ENCODE peak calls at places on chromosomes 3 and 15, in ten cellular contexts. T is progenitor cell of endocrine pancreas, G is HFFc6, M is psoas muscle, H is body of pancreas, J is breast epithelium, V is astrocyte of the spinal cord, S is RWPE1, O is BE2C, Z is esophagus squamous epithelium. F is an unnamed sample.

GRCh38 chr3:81910244-81910852 is 148.9 kb upstream of the GBE1 start:
- DNase-seq in G (peak), M (no peak), O (peak), Z (no peak), V (peak), T (no peak), H (peak), S (peak), J (no peak), F (no peak)

GRCh38 chr15:95718441-95718840 is 612.1 kb upstream of the NR2F2 start:
- DNase-seq in Z (no peak), S (no peak), M (peak), H (no peak), T (no peak), V (peak), O (no peak), G (no peak), J (no peak), F (no peak)

GRCh38 chr3:193776626-193777025 is 183.6 kb downstream of the OPA1 start:
- DNase-seq in O (no peak), H (no peak), T (no peak), J (no peak), G (no peak), S (no peak), M (no peak), Z (no peak), V (no peak), F (no peak)

GRCh38 chr3:23629181-23629893 is 176.4 kb upstream of the UBE2E1 start:
- DNase-seq in Z (no peak), O (no peak), M (no peak), S (no peak), J (no peak), G (peak), H (peak), T (no peak), V (peak), F (no peak)

GRCh38 chr15:23564798-23565394 is 578 bp upstream of the MKRN3 start:
- DNase-seq in J (no peak), V (peak), Z (no peak), H (no peak), M (no peak), O (no peak), T (no peak), G (no peak), S (no peak), F (no peak)

GRCh38 chr3:172846103-172846561 is 95.6 kb downstream of the ECT2 start:
- DNase-seq in V (no peak), S (no peak), J (no peak), T (no peak), M (no peak), Z (no peak), O (no peak), G (no peak), H (no peak), F (no peak)

GRCh38 chr15:98715890-98716443 is 67.6 kb downstream of the IGF1R start:
- DNase-seq in J (no peak), O (no peak), T (no peak), V (no peak), Z (no peak), H (no peak), S (no peak), G (no peak), M (peak), F (no peak)

GRCh38 chr3:58306662-58307286 is 454 bp downstream of the HTD2 start:
- DNase-seq in J (no peak), S (peak), O (peak), T (peak), V (peak), Z (no peak), H (peak), G (peak), M (peak), F (no peak)

GRCh38 chr15:95290376-95290973 is 1040.0 kb upstream of the NR2F2 start:
- DNase-seq in Z (no peak), O (no peak), H (no peak), S (no peak), J (no peak), G (no peak), V (no peak), M (no peak), T (no peak), F (no peak)

GRCh38 chr3:151015762-151016161 is 43.2 kb upstream of the CLRN1 start:
- DNase-seq in V (no peak), T (no peak), H (no peak), M (no peak), O (no peak), J (no peak), G (no peak), S (no peak), Z (no peak), F (no peak)

GRCh38 chr3:51637144-51637940 is 33.7 kb upstream of the TEX264 start:
- DNase-seq in O (no peak), Z (no peak), M (no peak), J (no peak), S (no peak), V (no peak), G (no peak), T (no peak), H (no peak), F (no peak)

GRCh38 chr15:41928100-41928499 is 34.2 kb upstream of the SPTBN5 start:
- DNase-seq in S (no peak), T (no peak), J (no peak), G (no peak), H (no peak), O (no peak), V (no peak), M (no peak), Z (no peak), F (no peak)

GRCh38 chr15:51368751-51369450 is 27.4 kb downstream of the GLDN start:
- DNase-seq in T (no peak), J (no peak), S (no peak), H (no peak), Z (no peak), M (no peak), V (peak), G (peak), O (no peak), F (peak)

GRCh38 chr3:119433613-119434325 is 29.6 kb downstream of the TMEM39A start:
- DNase-seq in J (no peak), O (no peak), H (no peak), S (no peak), V (no peak), T (no peak), G (no peak), M (no peak), Z (no peak), F (no peak)

GRCh38 chr3:138441742-138442141 is 7.3 kb downstream of the ESYT3 start:
- DNase-seq in H (no peak), O (no peak), M (no peak), T (no peak), G (peak), S (no peak), V (peak), Z (no peak), J (no peak), F (no peak)

GRCh38 chr3:12752803-12753202 is 6.3 kb downstream of the TMEM40 start:
- DNase-seq in G (no peak), J (no peak), H (no peak), Z (no peak), V (no peak), M (no peak), S (no peak), O (no peak), T (no peak), F (no peak)

GRCh38 chr3:184795493-184796198 is 16.3 kb upstream of the VPS8 start:
- DNase-seq in S (no peak), G (no peak), T (no peak), M (no peak), J (no peak), H (no peak), Z (no peak), V (no peak), O (peak), F (no peak)

GRCh38 chr15:40893733-40894688 is at the start of gene VPS18:
- DNase-seq in T (peak), M (peak), S (peak), G (peak), V (peak), H (peak), Z (peak), J (peak), O (peak), F (peak)

GRCh38 chr3:123547881-123548534 is 36.8 kb downstream of the HACD2 start:
- DNase-seq in J (no peak), V (no peak), H (peak), M (no peak), S (no peak), G (no peak), T (no peak), O (no peak), Z (no peak), F (no peak)

GRCh38 chr15:30030350-30030749 is 52.4 kb upstream of the GOLGA8J start:
- DNase-seq in H (no peak), G (no peak), J (no peak), V (no peak), O (no peak), Z (no peak), T (no peak), M (no peak), S (no peak), F (no peak)

GRCh38 chr15:38479286-38479685 is 25.4 kb downstream of the FAM98B start:
- DNase-seq in S (no peak), H (no peak), G (no peak), Z (no peak), T (no peak), J (no peak), O (no peak), V (peak), M (no peak), F (no peak)

GRCh38 chr15:40755821-40756220 is 767 bp upstream of the RMDN3 start:
- DNase-seq in V (no peak), J (no peak), S (no peak), Z (no peak), M (no peak), H (no peak), T (no peak), O (no peak), G (no peak), F (no peak)

GRCh38 chr3:27914199-27914598 is 192.1 kb upstream of the EOMES start:
- DNase-seq in G (no peak), Z (no peak), S (no peak), J (no peak), M (no peak), T (no peak), O (no peak), V (no peak), H (no peak), F (no peak)

GRCh38 chr3:110246796-110247369 is 824.7 kb upstream of the NECTIN3 start:
- DNase-seq in V (no peak), J (no peak), S (no peak), M (no peak), Z (no peak), G (no peak), H (no peak), O (no peak), T (no peak), F (no peak)

GRCh38 chr15:91561371-91562100 is 292.0 kb upstream of the SLCO3A1 start:
- DNase-seq in G (peak), Z (no peak), O (no peak), S (peak), T (no peak), M (peak), H (no peak), V (peak), J (no peak), F (peak)

GRCh38 chr3:170826047-170826446 is 43.9 kb downstream of the RPL22L1 start:
- DNase-seq in J (no peak), T (no peak), H (no peak), V (no peak), O (no peak), G (no peak), Z (no peak), S (no peak), M (no peak), F (no peak)

GRCh38 chr15:40925863-40926658 is 3.1 kb upstream of the DLL4 start:
- DNase-seq in H (no peak), T (no peak), O (no peak), M (no peak), Z (no peak), G (no peak), S (no peak), V (no peak), J (no peak), F (no peak)

GRCh38 chr15:73571346-73571745 is 61.8 kb downstream of the NPTN start:
- DNase-seq in J (no peak), S (no peak), M (no peak), V (peak), G (no peak), H (peak), T (no peak), Z (no peak), O (no peak), F (no peak)

GRCh38 chr3:177679568-177680441 is 482.5 kb upstream of the TBL1XR1 start:
- DNase-seq in J (no peak), Z (no peak), M (peak), O (peak), S (no peak), G (peak), V (peak), T (no peak), H (no peak), F (no peak)

GRCh38 chr3:81689617-81690016 is 71.8 kb downstream of the GBE1 start:
- DNase-seq in Z (no peak), O (no peak), H (no peak), M (no peak), J (no peak), T (no peak), S (no peak), G (no peak), V (no peak), F (no peak)

GRCh38 chr15:88623061-88623460 is 1.9 kb downstream of the AEN start:
- DNase-seq in V (peak), J (no peak), H (no peak), S (peak), G (peak), M (no peak), O (no peak), Z (no peak), T (no peak), F (peak)

GRCh38 chr3:79490165-79491028 is 277.4 kb downstream of the ROBO1 start:
- DNase-seq in H (peak), V (peak), Z (no peak), S (no peak), M (peak), T (no peak), J (no peak), G (peak), O (no peak), F (no peak)

GRCh38 chr3:79521221-79521848 is 246.5 kb downstream of the ROBO1 start:
- DNase-seq in J (no peak), V (peak), T (no peak), O (peak), M (no peak), S (peak), H (no peak), G (peak), Z (no peak), F (no peak)

GRCh38 chr3:105516972-105517371 is 150.3 kb downstream of the ALCAM start:
- DNase-seq in S (no peak), T (no peak), J (no peak), G (no peak), V (no peak), Z (no peak), O (peak), H (no peak), M (no peak), F (no peak)
- TF ChIP-seq CTCF in S (no peak), T (peak), J (no peak), G (peak), V (peak), Z (no peak), O (peak), H (no peak), M (no peak), F (peak)

GRCh38 chr3:65914740-65915366 is 123.9 kb downstream of the MAGI1 start:
- DNase-seq in V (no peak), Z (no peak), T (no peak), M (no peak), G (no peak), H (no peak), J (no peak), O (no peak), S (no peak), F (no peak)

GRCh38 chr3:65915477-65915876 is 123.2 kb downstream of the MAGI1 start:
- DNase-seq in H (no peak), S (no peak), O (no peak), M (no peak), T (no peak), J (no peak), G (no peak), Z (no peak), V (no peak), F (no peak)

GRCh38 chr3:65912647-65913046 is 126.1 kb downstream of the MAGI1 start:
- DNase-seq in T (no peak), Z (no peak), O (no peak), H (no peak), V (no peak), S (no peak), J (no peak), G (no peak), M (no peak), F (no peak)

GRCh38 chr3:65908588-65908987 is 130.1 kb downstream of the MAGI1 start:
- DNase-seq in H (no peak), O (no peak), G (no peak), M (no peak), J (no peak), Z (no peak), S (no peak), T (no peak), V (no peak), F (no peak)

GRCh38 chr3:65914032-65914739 is 124.5 kb downstream of the MAGI1 start:
- DNase-seq in S (no peak), M (no peak), O (peak), G (peak), H (no peak), V (no peak), J (no peak), Z (no peak), T (no peak), F (no peak)
- TF ChIP-seq CTCF in S (no peak), M (peak), O (peak), G (no peak), H (peak), V (peak), J (no peak), Z (no peak), T (peak), F (peak)

GRCh38 chr3:44712455-44713075 is at the start of gene ZNF502:
- DNase-seq in V (peak), O (peak), H (peak), T (no peak), S (peak), Z (no peak), J (peak), M (peak), G (no peak), F (peak)
- TF ChIP-seq CTCF in V (peak), O (peak), H (peak), T (no peak), S (peak), Z (peak), J (peak), M (peak), G (no peak), F (peak)

DNA sequence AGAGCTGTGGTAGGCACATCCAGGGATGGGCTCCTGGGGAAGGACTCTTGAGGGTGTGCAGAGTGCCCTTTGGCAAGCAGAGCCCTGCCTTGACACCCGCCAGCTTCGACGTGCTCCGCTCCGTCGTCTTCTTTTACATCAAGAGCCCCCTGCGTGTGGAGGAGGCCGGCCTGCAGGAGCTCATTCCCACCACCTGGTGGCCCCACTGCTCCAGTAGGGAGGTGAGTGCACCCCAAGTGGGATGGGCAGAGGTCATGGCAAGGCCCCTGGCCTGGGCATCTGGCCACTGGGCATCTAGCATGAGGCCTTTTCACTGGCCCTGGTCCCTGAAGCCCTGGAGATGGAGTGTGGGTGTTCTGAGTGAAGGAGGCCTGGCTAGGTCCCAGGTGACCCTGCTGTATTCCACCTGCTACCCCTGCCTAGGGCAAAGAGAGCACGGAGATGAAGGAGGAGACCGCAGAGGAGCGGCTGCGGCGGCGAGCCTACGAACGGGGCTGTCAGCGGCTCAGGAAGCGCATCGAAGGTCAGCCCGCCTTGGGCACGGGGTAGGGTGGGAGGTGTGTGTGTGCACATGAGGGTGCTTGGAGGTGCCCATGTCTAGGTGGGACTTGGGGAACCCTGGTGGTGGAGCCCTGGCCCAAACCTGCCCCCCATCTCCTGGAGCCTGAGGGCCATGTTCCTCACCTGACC is 12.2 kb downstream of the RNF123 start:
- DNase-seq in J (no peak), G (no peak), T (no peak), V (no peak), S (no peak), M (no peak), O (no peak), H (no peak), Z (no peak), F (no peak)
- TF ChIP-seq CTCF in J (no peak), G (peak), T (peak), V (peak), S (peak), M (peak), O (peak), H (no peak), Z (peak), F (peak)

GRCh38 chr3:52912885-52913731 is 15.8 kb upstream of the STIMATE start:
- DNase-seq in H (peak), S (no peak), O (peak), T (no peak), M (no peak), Z (no peak), V (no peak), G (no peak), J (no peak), F (no peak)
- TF ChIP-seq CTCF in H (no peak), S (no peak), O (no peak), T (no peak), M (no peak), Z (no peak), V (no peak), G (no peak), J (no peak), F (no peak)

GRCh38 chr15:76625267-76625666 is 279.9 kb downstream of the SCAPER start:
- DNase-seq in V (no peak), Z (no peak), G (no peak), J (no peak), H (no peak), O (no peak), T (no peak), S (no peak), M (no peak), F (no peak)
- TF ChIP-seq CTCF in V (no peak), Z (no peak), G (no peak), J (no peak), H (no peak), O (no peak), T (peak), S (no peak), M (no peak), F (no peak)

F was measured in AG09319.